ENCODE peak calls at places on chromosome 1, in ten cellular contexts. U is PC-3, E is neural progenitor cell, I is fibroblast of lung, L is IMR-90, Y is MM.1S, H is mammary epithelial cell, O is K562, B is GM23248, T is DND-41. P is an unnamed sample.

GRCh38 chr1:222009105-222009730 is 267.3 kb upstream of the DUSP10 start:
- DNase-seq in U (peak), E (peak), I (peak), L (no peak), Y (peak), H (no peak), O (peak), B (peak), T (peak), P (peak)

GRCh38 chr1:178037510-178038253 is 56.2 kb upstream of the RASAL2 start:
- DNase-seq in U (peak), E (peak), I (peak), L (peak), Y (peak), H (peak), O (peak), B (peak), T (no peak), P (no peak)

GRCh38 chr1:70902211-70902610 is 145.4 kb downstream of the PTGER3 start:
- DNase-seq in U (no peak), E (no peak), I (no peak), L (no peak), Y (no peak), H (no peak), O (no peak), B (no peak), T (no peak), P (no peak)

GRCh38 chr1:94038511-94038910 is 82.4 kb downstream of the ABCA4 start:
- DNase-seq in U (no peak), E (peak), I (peak), L (peak), Y (no peak), H (no peak), O (no peak), B (peak), T (no peak), P (no peak)

GRCh38 chr1:51627672-51628071 is 10.8 kb downstream of the OSBPL9 start:
- DNase-seq in U (peak), E (peak), I (peak), L (peak), Y (peak), H (peak), O (peak), B (peak), T (no peak), P (peak)

GRCh38 chr1:14039894-14040430 is 340.0 kb downstream of the PRDM2 start:
- DNase-seq in U (peak), E (no peak), I (no peak), L (no peak), Y (peak), H (no peak), O (no peak), B (no peak), T (no peak), P (no peak)

GRCh38 chr1:52365091-52365745 is 787 bp downstream of the CC2D1B start:
- DNase-seq in U (peak), E (peak), I (peak), L (peak), Y (peak), H (peak), O (peak), B (peak), T (no peak), P (no peak)

GRCh38 chr1:92482665-92483441 is 3.9 kb downstream of the GFI1 start:
- DNase-seq in U (no peak), E (peak), I (no peak), L (no peak), Y (peak), H (peak), O (no peak), B (peak), T (peak), P (peak)

GRCh38 chr1:16367258-16367967 is 371 bp downstream of the SZRD1 start:
- DNase-seq in U (peak), E (peak), I (peak), L (peak), Y (peak), H (peak), O (peak), B (peak), T (peak), P (peak)

GRCh38 chr1:42935313-42935624 is 23.4 kb downstream of the SLC2A1 start:
- DNase-seq in U (no peak), E (no peak), I (no peak), L (no peak), Y (peak), H (no peak), O (no peak), B (no peak), T (no peak), P (peak)

GRCh38 chr1:1080122-1080753 is 6.1 kb upstream of the RNF223 start:
- DNase-seq in U (peak), E (peak), I (peak), L (peak), Y (no peak), H (no peak), O (peak), B (peak), T (no peak), P (no peak)

GRCh38 chr1:63618001-63618400 is 24.8 kb downstream of the PGM1 start:
- DNase-seq in U (no peak), E (no peak), I (peak), L (peak), Y (no peak), H (no peak), O (no peak), B (peak), T (no peak), P (no peak)

GRCh38 chr1:24186993-24187790 is at the start of gene IFNLR1:
- DNase-seq in U (peak), E (peak), I (no peak), L (no peak), Y (peak), H (peak), O (no peak), B (peak), T (peak), P (peak)

GRCh38 chr1:52368383-52369172 is 2.6 kb upstream of the CC2D1B start:
- DNase-seq in U (peak), E (peak), I (peak), L (peak), Y (peak), H (peak), O (no peak), B (peak), T (peak), P (peak)

GRCh38 chr1:201275266-201275666 is 8.0 kb upstream of the PKP1 start:
- DNase-seq in U (peak), E (no peak), I (peak), L (peak), Y (no peak), H (peak), O (no peak), B (peak), T (no peak), P (no peak)

GRCh38 chr1:23800396-23801337 is at the start of gene GALE:
- DNase-seq in U (peak), E (peak), I (peak), L (peak), Y (peak), H (peak), O (peak), B (peak), T (peak), P (peak)

GRCh38 chr1:197207081-197207480 is 60.6 kb upstream of the ASPM start:
- DNase-seq in U (no peak), E (no peak), I (no peak), L (no peak), Y (no peak), H (no peak), O (no peak), B (no peak), T (no peak), P (no peak)

GRCh38 chr1:40300651-40301050 is 16.4 kb downstream of the COL9A2 start:
- DNase-seq in U (no peak), E (no peak), I (no peak), L (no peak), Y (no peak), H (no peak), O (peak), B (no peak), T (no peak), P (no peak)

GRCh38 chr1:115911298-115911697 is 65.0 kb upstream of the SLC22A15 start:
- DNase-seq in U (peak), E (no peak), I (no peak), L (no peak), Y (no peak), H (peak), O (no peak), B (no peak), T (no peak), P (no peak)

GRCh38 chr1:112520166-112520565 is 11.4 kb downstream of the WNT2B start:
- DNase-seq in U (no peak), E (no peak), I (no peak), L (no peak), Y (no peak), H (no peak), O (no peak), B (no peak), T (no peak), P (no peak)

GRCh38 chr1:68210027-68210426 is 22.3 kb downstream of the WLS start:
- DNase-seq in U (no peak), E (no peak), I (no peak), L (no peak), Y (no peak), H (no peak), O (no peak), B (no peak), T (no peak), P (no peak)

GRCh38 chr1:30417001-30417700 is 306.2 kb downstream of the MATN1 start:
- DNase-seq in U (no peak), E (no peak), I (no peak), L (no peak), Y (no peak), H (no peak), O (peak), B (no peak), T (no peak), P (no peak)

GRCh38 chr1:175591083-175591743 is 152.2 kb downstream of the TNR start:
- DNase-seq in U (no peak), E (no peak), I (no peak), L (no peak), Y (no peak), H (no peak), O (peak), B (no peak), T (no peak), P (no peak)

GRCh38 chr1:118618618-118619340 is 369.4 kb downstream of the TBX15 start:
- DNase-seq in U (no peak), E (no peak), I (no peak), L (no peak), Y (no peak), H (no peak), O (no peak), B (peak), T (no peak), P (no peak)

GRCh38 chr1:212477014-212477679 is 44.4 kb downstream of the NENF start:
- DNase-seq in U (peak), E (peak), I (peak), L (peak), Y (peak), H (peak), O (peak), B (peak), T (peak), P (peak)

GRCh38 chr1:197519741-197520334 is 251.8 kb downstream of the CRB1 start:
- DNase-seq in U (peak), E (peak), I (peak), L (peak), Y (peak), H (peak), O (peak), B (peak), T (no peak), P (peak)

GRCh38 chr1:216560527-216560926 is 137.3 kb upstream of the USH2A start:
- DNase-seq in U (no peak), E (no peak), I (no peak), L (no peak), Y (no peak), H (no peak), O (no peak), B (no peak), T (no peak), P (no peak)

GRCh38 chr1:24927886-24928630 is 2.0 kb downstream of the RUNX3 start:
- DNase-seq in U (no peak), E (peak), I (peak), L (no peak), Y (no peak), H (no peak), O (no peak), B (no peak), T (no peak), P (no peak)

GRCh38 chr1:15843826-15844572 is 3.5 kb upstream of the SPEN start:
- DNase-seq in U (no peak), E (peak), I (no peak), L (no peak), Y (no peak), H (no peak), O (no peak), B (peak), T (no peak), P (peak)

GRCh38 chr1:68321084-68321685 is 88.9 kb upstream of the WLS start:
- DNase-seq in U (peak), E (peak), I (peak), L (peak), Y (no peak), H (no peak), O (peak), B (peak), T (peak), P (peak)

GRCh38 chr1:228793032-228793431 is 57.8 kb downstream of the RHOU start:
- DNase-seq in U (no peak), E (no peak), I (no peak), L (no peak), Y (no peak), H (no peak), O (no peak), B (no peak), T (peak), P (no peak)

GRCh38 chr1:153474349-153474748 is 13.9 kb upstream of the S100A7 start:
- DNase-seq in U (no peak), E (no peak), I (no peak), L (no peak), Y (no peak), H (peak), O (no peak), B (peak), T (no peak), P (no peak)

GRCh38 chr1:160367934-160368923 is 1.4 kb downstream of the NHLH1 start:
- DNase-seq in U (no peak), E (no peak), I (no peak), L (no peak), Y (no peak), H (no peak), O (peak), B (no peak), T (no peak), P (peak)

GRCh38 chr1:21586222-21586621 is 77.0 kb downstream of the ALPL start:
- DNase-seq in U (no peak), E (peak), I (no peak), L (no peak), Y (no peak), H (no peak), O (no peak), B (no peak), T (no peak), P (no peak)

GRCh38 chr1:109091196-109092193 is 931 bp downstream of the TMEM167B start:
- DNase-seq in U (no peak), E (no peak), I (peak), L (peak), Y (peak), H (peak), O (peak), B (peak), T (no peak), P (peak)

GRCh38 chr1:28087614-28088167 is 719 bp downstream of the EYA3 start:
- DNase-seq in U (no peak), E (peak), I (peak), L (peak), Y (peak), H (peak), O (peak), B (peak), T (peak), P (peak)

GRCh38 chr1:28091043-28091781 is 2.8 kb upstream of the EYA3 start:
- DNase-seq in U (peak), E (peak), I (peak), L (peak), Y (peak), H (peak), O (peak), B (peak), T (peak), P (peak)

GRCh38 chr1:28088168-28088961 is at the start of gene EYA3:
- DNase-seq in U (peak), E (peak), I (peak), L (peak), Y (peak), H (peak), O (peak), B (peak), T (peak), P (peak)

GRCh38 chr1:28085129-28085528 is 3.3 kb downstream of the EYA3 start:
- DNase-seq in U (no peak), E (no peak), I (no peak), L (no peak), Y (no peak), H (no peak), O (no peak), B (no peak), T (no peak), P (peak)

GRCh38 chr1:28086651-28087050 is 1.8 kb downstream of the EYA3 start:
- DNase-seq in U (no peak), E (no peak), I (no peak), L (no peak), Y (no peak), H (no peak), O (peak), B (no peak), T (no peak), P (peak)
- H3K9ac ChIP-seq in U (peak), E (peak), I (no peak), L (no peak), Y (peak), H (no peak), O (no peak), B (peak), T (peak), P (peak)

DNA sequence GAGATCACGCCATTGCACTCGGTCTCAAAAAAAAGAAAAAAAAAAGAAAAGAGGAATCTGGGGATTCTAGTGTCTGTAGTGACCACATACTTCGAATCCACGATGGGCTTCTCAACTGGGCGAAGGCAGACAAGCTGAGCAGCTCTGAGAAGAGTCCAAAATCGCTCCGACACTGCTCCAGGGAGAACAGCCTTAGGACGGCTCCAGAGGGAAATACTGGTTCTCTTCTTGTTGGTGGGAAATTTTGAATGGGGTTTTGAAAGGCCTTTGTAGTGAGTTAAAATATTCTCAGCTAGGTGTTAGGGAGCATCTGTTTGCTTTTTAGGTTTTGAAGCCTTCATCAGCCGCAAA is 18.3 kb upstream of the HJV start:
- DNase-seq in U (peak), E (no peak), I (no peak), L (no peak), Y (no peak), H (peak), O (no peak), B (no peak), T (no peak), P (no peak)
- H3K4me2 ChIP-seq in U (peak), E (no peak), I (peak), L (no peak), Y (peak), H (no peak), O (peak), B (no peak), T (no peak), P (no peak)

GRCh38 chr1:47727051-47727708 is 270.0 kb downstream of the TRABD2B start:
- DNase-seq in U (no peak), E (no peak), I (no peak), L (no peak), Y (no peak), H (no peak), O (no peak), B (no peak), T (no peak), P (no peak)

GRCh38 chr1:47726496-47726855 is 270.7 kb downstream of the TRABD2B start:
- DNase-seq in U (no peak), E (no peak), I (no peak), L (no peak), Y (no peak), H (no peak), O (no peak), B (no peak), T (no peak), P (no peak)

GRCh38 chr1:47724427-47724999 is 272.7 kb downstream of the TRABD2B start:
- DNase-seq in U (no peak), E (no peak), I (no peak), L (no peak), Y (no peak), H (no peak), O (no peak), B (no peak), T (no peak), P (no peak)

GRCh38 chr1:47725732-47726495 is 271.3 kb downstream of the TRABD2B start:
- DNase-seq in U (peak), E (peak), I (peak), L (peak), Y (peak), H (peak), O (peak), B (peak), T (peak), P (peak)

GRCh38 chr1:47725000-47725731 is 272.0 kb downstream of the TRABD2B start:
- DNase-seq in U (peak), E (peak), I (no peak), L (no peak), Y (no peak), H (no peak), O (no peak), B (peak), T (no peak), P (no peak)
- H3K4me3 ChIP-seq in U (peak), E (peak), I (no peak), L (no peak), Y (no peak), H (no peak), O (no peak), B (no peak), T (no peak), P (no peak)

GRCh38 chr1:243798726-243799125 is 51.3 kb downstream of the AKT3 start:
- DNase-seq in U (peak), E (no peak), I (peak), L (peak), Y (no peak), H (peak), O (no peak), B (peak), T (no peak), P (no peak)
- H3K9ac ChIP-seq in U (peak), E (no peak), I (no peak), L (no peak), Y (no peak), H (no peak), O (no peak), B (peak), T (no peak), P (no peak)

DNA sequence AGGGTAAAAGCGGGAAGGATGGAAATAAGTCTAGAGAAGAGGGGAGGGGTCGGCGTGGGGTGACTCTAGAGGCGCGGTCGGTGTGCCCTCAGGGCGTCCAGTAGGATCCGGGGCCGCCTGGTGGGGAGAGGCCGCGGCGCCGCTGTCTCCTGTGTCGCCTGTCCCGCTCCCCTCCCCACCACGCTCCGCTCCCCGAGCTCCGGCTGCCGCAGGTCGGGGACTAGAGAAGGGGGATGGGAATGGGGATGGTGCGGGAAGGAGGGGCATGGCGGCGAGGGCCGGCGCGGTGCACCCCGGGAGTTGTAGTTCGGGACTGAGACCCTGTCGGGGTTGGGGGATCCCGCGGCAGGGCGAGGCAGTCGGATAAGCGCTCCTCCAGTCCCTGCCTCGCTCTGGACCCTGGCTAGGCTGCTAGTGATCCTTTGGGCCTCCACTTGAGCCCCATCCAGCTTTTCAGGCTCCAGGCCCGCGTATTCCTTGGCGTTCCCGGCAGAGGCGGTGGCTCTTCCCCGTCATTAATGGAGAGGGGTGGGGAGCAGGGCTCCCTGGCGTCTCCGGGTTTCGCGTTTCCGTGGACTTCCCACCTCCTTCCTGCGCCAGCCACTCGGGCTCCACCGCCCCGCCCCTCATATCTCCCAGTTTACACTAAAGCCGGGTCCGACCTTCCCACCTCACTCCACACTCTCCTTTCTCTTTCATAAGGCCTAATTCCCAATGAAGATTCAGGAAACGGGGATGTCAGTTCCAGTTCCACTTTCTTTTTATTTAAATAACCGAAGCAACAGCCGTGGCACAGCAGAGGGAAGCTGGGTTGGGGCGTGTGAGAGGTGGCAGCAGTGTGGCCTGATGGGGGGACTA is at the start of gene ENTREP3:
- DNase-seq in U (peak), E (peak), I (peak), L (peak), Y (peak), H (peak), O (peak), B (peak), T (peak), P (peak)
- H3K4me2 ChIP-seq in U (peak), E (peak), I (peak), L (peak), Y (peak), H (peak), O (peak), B (peak), T (peak), P (peak)

GRCh38 chr1:169586067-169586394 is 250 bp downstream of the F5 start:
- DNase-seq in U (no peak), E (no peak), I (no peak), L (no peak), Y (no peak), H (no peak), O (no peak), B (no peak), T (no peak), P (no peak)
- H3K4me3 ChIP-seq in U (peak), E (peak), I (no peak), L (no peak), Y (peak), H (no peak), O (no peak), B (no peak), T (peak), P (no peak)

GRCh38 chr1:32768110-32768857 is 48.9 kb downstream of the YARS1 start:
- DNase-seq in U (no peak), E (no peak), I (no peak), L (no peak), Y (no peak), H (no peak), O (no peak), B (no peak), T (no peak), P (no peak)
- H3K9ac ChIP-seq in U (no peak), E (no peak), I (no peak), L (no peak), Y (no peak), H (no peak), O (peak), B (no peak), T (no peak), P (no peak)

P was measured in Karpas-422.